ENCODE peak calls at places on chromosomes 16 and 17, in four cellular contexts. One of them, this sample, is unnamed. For H3K36me3, the result is how much of the 10 kb centered on the place peaks cover.

GRCh38 chr16:3879887-3880564 is 487 bp downstream of the CREBBP start:
- DNase-seq in heart left ventricle: peak
- DNase-seq in prostate gland: peak
- DNase-seq in stomach: peak
- DNase-seq in this sample: peak

GRCh38 chr17:4199818-4200402 is 56.9 kb downstream of the CYB5D2 start:
- DNase-seq in prostate gland: no peak
- DNase-seq in heart left ventricle: no peak
- DNase-seq in stomach: no peak
- DNase-seq in this sample: no peak

GRCh38 chr16:31138621-31139578 is 3.4 kb upstream of the PRSS8 start:
- DNase-seq in stomach: peak
- DNase-seq in heart left ventricle: peak
- DNase-seq in prostate gland: peak
- DNase-seq in this sample: no peak

GRCh38 chr16:88758227-88758943 is 26.6 kb downstream of the PIEZO1 start:
- DNase-seq in stomach: no peak
- DNase-seq in prostate gland: no peak
- DNase-seq in heart left ventricle: no peak
- DNase-seq in this sample: no peak

GRCh38 chr16:3008749-3009088 is 4.0 kb upstream of the CLDN9 start:
- DNase-seq in heart left ventricle: no peak
- DNase-seq in stomach: no peak
- DNase-seq in prostate gland: no peak
- DNase-seq in this sample: no peak

GRCh38 chr17:45761957-45762565 is 22.1 kb upstream of the CRHR1 start:
- DNase-seq in prostate gland: no peak
- DNase-seq in stomach: no peak
- DNase-seq in heart left ventricle: no peak
- DNase-seq in this sample: no peak

GRCh38 chr16:11546522-11547485 is 39.9 kb downstream of the LITAF start:
- DNase-seq in heart left ventricle: no peak
- DNase-seq in stomach: no peak
- DNase-seq in prostate gland: no peak
- DNase-seq in this sample: no peak

GRCh38 chr16:3819175-3819527 is 61.4 kb downstream of the CREBBP start:
- DNase-seq in heart left ventricle: no peak
- DNase-seq in prostate gland: no peak
- DNase-seq in stomach: no peak
- DNase-seq in this sample: no peak

GRCh38 chr17:78885956-78886355 is 17.0 kb downstream of the CEP295NL start:
- DNase-seq in prostate gland: no peak
- DNase-seq in heart left ventricle: no peak
- DNase-seq in stomach: no peak
- DNase-seq in this sample: peak

GRCh38 chr16:86971251-86971650 is 345.9 kb downstream of the C16orf95 start:
- DNase-seq in prostate gland: no peak
- DNase-seq in stomach: no peak
- DNase-seq in heart left ventricle: peak
- DNase-seq in this sample: no peak

GRCh38 chr16:75660726-75661302 is 13.2 kb downstream of the TERF2IP start:
- DNase-seq in stomach: no peak
- DNase-seq in prostate gland: no peak
- DNase-seq in heart left ventricle: no peak
- DNase-seq in this sample: no peak

GRCh38 chr17:1473841-1474240 is 17.8 kb upstream of the CRK start:
- DNase-seq in heart left ventricle: no peak
- DNase-seq in prostate gland: no peak
- DNase-seq in stomach: no peak
- DNase-seq in this sample: no peak

GRCh38 chr17:71633391-71633849 is 487.4 kb upstream of the SOX9 start:
- DNase-seq in heart left ventricle: no peak
- DNase-seq in prostate gland: peak
- DNase-seq in stomach: no peak
- DNase-seq in this sample: peak

GRCh38 chr16:72939247-72939646 is 108.7 kb downstream of the ZFHX3 start:
- DNase-seq in prostate gland: peak
- DNase-seq in stomach: no peak
- DNase-seq in heart left ventricle: peak
- DNase-seq in this sample: peak

GRCh38 chr16:86419518-86419917 is 90.8 kb upstream of the FOXF1 start:
- DNase-seq in heart left ventricle: no peak
- DNase-seq in stomach: no peak
- DNase-seq in prostate gland: no peak
- DNase-seq in this sample: no peak

GRCh38 chr16:55778718-55779117 is 54.2 kb downstream of the CES1 start:
- DNase-seq in heart left ventricle: no peak
- DNase-seq in prostate gland: no peak
- DNase-seq in stomach: no peak
- DNase-seq in this sample: no peak

GRCh38 chr16:49811630-49812334 is 44.1 kb downstream of the ZNF423 start:
- DNase-seq in prostate gland: no peak
- DNase-seq in heart left ventricle: peak
- DNase-seq in stomach: no peak
- DNase-seq in this sample: no peak

GRCh38 chr16:27770271-27771196 is 220.6 kb downstream of the KATNIP start:
- DNase-seq in prostate gland: no peak
- DNase-seq in heart left ventricle: no peak
- DNase-seq in stomach: no peak
- DNase-seq in this sample: no peak

GRCh38 chr17:80889897-80890550 is 101.6 kb upstream of the CHMP6 start:
- DNase-seq in heart left ventricle: no peak
- DNase-seq in stomach: no peak
- DNase-seq in prostate gland: no peak
- DNase-seq in this sample: no peak

GRCh38 chr16:72467157-72467759 is 295.3 kb upstream of the PMFBP1 start:
- DNase-seq in heart left ventricle: no peak
- DNase-seq in prostate gland: no peak
- DNase-seq in stomach: no peak
- DNase-seq in this sample: no peak

GRCh38 chr16:85082553-85083050 is 29.7 kb downstream of the CIBAR2 start:
- DNase-seq in prostate gland: no peak
- DNase-seq in stomach: no peak
- DNase-seq in heart left ventricle: no peak
- DNase-seq in this sample: peak

GRCh38 chr16:75202069-75202590 is 4.8 kb downstream of the CTRB2 start:
- DNase-seq in heart left ventricle: no peak
- DNase-seq in prostate gland: no peak
- DNase-seq in stomach: no peak
- DNase-seq in this sample: peak

GRCh38 chr16:72470541-72470940 is 298.6 kb upstream of the PMFBP1 start:
- DNase-seq in prostate gland: no peak
- DNase-seq in heart left ventricle: no peak
- DNase-seq in stomach: no peak
- DNase-seq in this sample: no peak

GRCh38 chr16:31215287-31216115 is 1.4 kb downstream of the PYDC1 start:
- DNase-seq in heart left ventricle: peak
- DNase-seq in stomach: peak
- DNase-seq in prostate gland: peak
- DNase-seq in this sample: peak

GRCh38 chr17:36500745-36501225 is 14.3 kb downstream of the ZNHIT3 start:
- DNase-seq in prostate gland: no peak
- DNase-seq in stomach: no peak
- DNase-seq in heart left ventricle: no peak
- DNase-seq in this sample: no peak

GRCh38 chr17:69427486-69428197 is 13.1 kb downstream of the MAP2K6 start:
- DNase-seq in prostate gland: no peak
- DNase-seq in stomach: no peak
- DNase-seq in heart left ventricle: no peak
- DNase-seq in this sample: no peak

GRCh38 chr16:74950511-74950910 is 34.4 kb downstream of the WDR59 start:
- DNase-seq in prostate gland: no peak
- DNase-seq in heart left ventricle: no peak
- DNase-seq in stomach: no peak
- DNase-seq in this sample: no peak

GRCh38 chr17:2797226-2797625 is 988 bp downstream of the RAP1GAP2 start:
- DNase-seq in prostate gland: no peak
- DNase-seq in stomach: no peak
- DNase-seq in heart left ventricle: no peak
- DNase-seq in this sample: no peak

GRCh38 chr17:79902146-79902791 is 63.0 kb upstream of the CBX4 start:
- DNase-seq in prostate gland: no peak
- DNase-seq in stomach: no peak
- DNase-seq in heart left ventricle: no peak
- DNase-seq in this sample: no peak

GRCh38 chr16:87974190-87974589 is 23.0 kb downstream of the BANP start:
- DNase-seq in heart left ventricle: no peak
- DNase-seq in prostate gland: no peak
- DNase-seq in stomach: no peak
- DNase-seq in this sample: no peak

GRCh38 chr16:47228241-47228640 is 84.5 kb upstream of the NETO2 start:
- DNase-seq in heart left ventricle: no peak
- DNase-seq in stomach: no peak
- DNase-seq in prostate gland: no peak
- DNase-seq in this sample: no peak

GRCh38 chr17:28944343-28944742 is 7.0 kb downstream of the PHF12 start:
- DNase-seq in stomach: no peak
- DNase-seq in heart left ventricle: no peak
- DNase-seq in prostate gland: no peak
- DNase-seq in this sample: no peak
- H3K36me3 ChIP-seq in stomach: under half
- H3K36me3 ChIP-seq in heart left ventricle: under half
- H3K36me3 ChIP-seq in prostate gland: under half
- H3K36me3 ChIP-seq in this sample: under half

GRCh38 chr17:57408064-57408811 is 151.9 kb downstream of the MSI2 start:
- DNase-seq in stomach: no peak
- DNase-seq in heart left ventricle: no peak
- DNase-seq in prostate gland: peak
- DNase-seq in this sample: no peak

GRCh38 chr17:57405486-57406072 is 149.3 kb downstream of the MSI2 start:
- DNase-seq in stomach: no peak
- DNase-seq in heart left ventricle: no peak
- DNase-seq in prostate gland: no peak
- DNase-seq in this sample: no peak

GRCh38 chr17:57406981-57407286 is 150.6 kb downstream of the MSI2 start:
- DNase-seq in prostate gland: no peak
- DNase-seq in stomach: no peak
- DNase-seq in heart left ventricle: no peak
- DNase-seq in this sample: no peak

GRCh38 chr17:57406131-57406980 is 150.0 kb downstream of the MSI2 start:
- DNase-seq in stomach: no peak
- DNase-seq in heart left ventricle: no peak
- DNase-seq in prostate gland: peak
- DNase-seq in this sample: no peak

GRCh38 chr17:57407287-57408063 is 151.2 kb downstream of the MSI2 start:
- DNase-seq in prostate gland: peak
- DNase-seq in stomach: peak
- DNase-seq in heart left ventricle: no peak
- DNase-seq in this sample: no peak
- TF ChIP-seq POLR2A in prostate gland: peak
- TF ChIP-seq POLR2A in stomach: no peak
- TF ChIP-seq POLR2A in heart left ventricle: no peak
- TF ChIP-seq POLR2A in this sample: no peak

GRCh38 chr17:74325743-74326379 is at the start of gene KIF19:
- DNase-seq in stomach: peak
- DNase-seq in heart left ventricle: peak
- DNase-seq in prostate gland: no peak
- DNase-seq in this sample: peak
- H3K4me3 ChIP-seq in stomach: peak
- H3K4me3 ChIP-seq in heart left ventricle: peak
- H3K4me3 ChIP-seq in prostate gland: peak
- H3K4me3 ChIP-seq in this sample: peak

GRCh38 chr16:66609139-66609510 is 4.6 kb downstream of the CMTM3 start:
- DNase-seq in heart left ventricle: no peak
- DNase-seq in prostate gland: no peak
- DNase-seq in stomach: no peak
- DNase-seq in this sample: no peak
- H3K36me3 ChIP-seq in heart left ventricle: under half
- H3K36me3 ChIP-seq in prostate gland: under half
- H3K36me3 ChIP-seq in stomach: half or more
- H3K36me3 ChIP-seq in this sample: under half

This sample was measured in Peyer's patch.